ENCODE peak calls at places on chromosomes 13 and 19, in five cellular contexts. M is body of pancreas, F is neural progenitor cell, C is A549, E is GM23338. W is an unnamed sample.

GRCh38 chr13:73069206-73069815 is 10.5 kb downstream of the KLF5 start:
- DNase-seq in M (no peak), F (no peak), C (no peak), E (no peak), W (no peak)

GRCh38 chr13:26614721-26615120 is 57.2 kb downstream of the WASF3 start:
- DNase-seq in M (no peak), F (no peak), C (no peak), E (no peak), W (no peak)

GRCh38 chr19:16098821-16099220 is 12.9 kb upstream of the RAB8A start:
- DNase-seq in M (no peak), F (no peak), C (no peak), E (no peak), W (no peak)

GRCh38 chr13:48621056-48621455 is 32.7 kb upstream of the CYSLTR2 start:
- DNase-seq in M (no peak), F (no peak), C (no peak), E (no peak), W (no peak)

GRCh38 chr19:30206187-30206586 is 166.0 kb upstream of the ZNF536 start:
- DNase-seq in M (no peak), F (no peak), C (no peak), E (no peak), W (no peak)

GRCh38 chr19:15276620-15277019 is 44.4 kb upstream of the EPHX3 start:
- DNase-seq in M (no peak), F (no peak), C (no peak), E (no peak), W (no peak)

GRCh38 chr19:6267552-6268381 is 12.0 kb downstream of the MLLT1 start:
- DNase-seq in M (no peak), F (no peak), C (no peak), E (no peak), W (no peak)

GRCh38 chr19:2507109-2507508 is 31.2 kb downstream of the GADD45B start:
- DNase-seq in M (peak; percentile 68), F (no peak), C (peak; percentile 95), E (no peak), W (no peak)

GRCh38 chr13:99655351-99656091 is 154.2 kb downstream of the TM9SF2 start:
- DNase-seq in M (no peak), F (peak; percentile 45), C (peak; percentile 96), E (no peak), W (no peak)

GRCh38 chr13:51479199-51479523 is 26.3 kb upstream of the INTS6 start:
- DNase-seq in M (no peak), F (no peak), C (no peak), E (no peak), W (no peak)

GRCh38 chr13:99258210-99258860 is at the start of gene GPR18:
- DNase-seq in M (no peak), F (no peak), C (no peak), E (no peak), W (no peak)

GRCh38 chr13:30679483-30680330 is 55.6 kb upstream of the ALOX5AP start:
- DNase-seq in M (no peak), F (peak; percentile 60), C (peak; percentile 40), E (peak; percentile 67), W (no peak)

GRCh38 chr19:48239582-48240141 is 16.1 kb downstream of the CARD8 start:
- DNase-seq in M (no peak), F (no peak), C (no peak), E (no peak), W (no peak)

GRCh38 chr13:100673376-100673830 is 1.2 kb downstream of the TMTC4 start:
- DNase-seq in M (peak; percentile 20), F (peak; percentile 71), C (no peak), E (peak; percentile 52), W (no peak)

GRCh38 chr19:7488736-7489353 is at the start of gene PEX11G:
- DNase-seq in M (peak; percentile 92), F (peak; percentile 98), C (peak; percentile 83), E (peak; percentile 94), W (no peak)

GRCh38 chr19:48685583-48685982 is 10.2 kb upstream of the FUT2 start:
- DNase-seq in M (no peak), F (no peak), C (no peak), E (no peak), W (no peak)

GRCh38 chr19:39846678-39847486 is 703 bp upstream of the FBL start:
- DNase-seq in M (no peak), F (peak; percentile 16), C (no peak), E (peak; percentile 48), W (no peak)

GRCh38 chr13:97279079-97279411 is 56.9 kb downstream of the MBNL2 start:
- DNase-seq in M (no peak), F (no peak), C (no peak), E (no peak), W (no peak)

GRCh38 chr13:46593403-46593802 is 40.4 kb downstream of the LRCH1 start:
- DNase-seq in M (no peak), F (no peak), C (no peak), E (no peak), W (no peak)

GRCh38 chr19:38134538-38135149 is 89.4 kb downstream of the DPF1 start:
- DNase-seq in M (peak; percentile 31), F (peak; percentile 78), C (peak; percentile 74), E (peak; percentile 81), W (no peak)
- H3K4me3 ChIP-seq in M (no peak overlapping the region), F (no peak overlapping the region), C (no peak overlapping the region), E (no peak overlapping the region), W (no peak overlapping the region)

GRCh38 chr13:40148103-40148502 is 492.6 kb downstream of the COG6 start:
- DNase-seq in M (no peak), F (no peak), C (no peak), E (no peak), W (no peak)

GRCh38 chr13:40146586-40147240 is 491.3 kb downstream of the COG6 start:
- DNase-seq in M (no peak), F (no peak), C (no peak), E (no peak), W (no peak)

GRCh38 chr13:40148742-40149141 is 493.3 kb downstream of the COG6 start:
- DNase-seq in M (no peak), F (no peak), C (no peak), E (no peak), W (no peak)

GRCh38 chr13:40152145-40152544 is 496.7 kb downstream of the COG6 start:
- DNase-seq in M (peak; percentile 29), F (no peak), C (peak; percentile 63), E (no peak), W (no peak)

DNA sequence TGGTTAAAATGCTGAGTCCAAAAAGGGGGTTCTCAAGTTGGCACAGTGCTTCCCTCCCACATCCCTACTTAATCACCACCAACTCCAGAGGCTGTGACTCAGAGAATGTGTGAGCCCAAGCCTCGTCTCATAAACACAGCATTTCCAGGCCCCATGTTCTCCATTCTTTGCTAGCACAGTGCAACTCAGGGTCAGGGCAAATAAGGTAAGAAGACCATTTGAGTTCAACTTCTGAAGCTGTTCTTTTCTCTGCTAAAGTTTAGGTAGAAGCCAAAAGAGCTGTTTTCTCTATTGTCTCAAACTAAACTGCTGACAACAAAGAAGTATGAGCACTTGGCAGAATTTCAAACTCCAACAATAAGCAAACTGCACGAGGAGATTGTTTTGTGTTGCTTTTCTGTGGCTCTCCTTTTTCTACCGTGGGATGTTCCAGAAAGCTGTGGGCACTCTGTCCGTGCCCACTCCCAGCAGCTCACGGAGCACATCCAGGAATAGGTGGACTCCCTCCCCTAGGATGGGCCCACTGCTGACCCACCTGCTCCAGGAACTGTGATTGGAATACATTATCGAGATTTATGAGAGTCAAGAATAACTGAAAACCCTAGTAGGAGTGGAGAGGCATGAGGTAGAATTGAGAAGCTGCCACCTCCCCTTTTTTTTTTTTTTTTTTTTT is 494.3 kb downstream of the COG6 start:
- DNase-seq in M (no peak), F (no peak), C (peak; percentile 16), E (no peak), W (peak; percentile 7)
- TF ChIP-seq CTCF in M (no peak), F (no peak), C (no peak), E (no peak), W (no peak)

GRCh38 chr13:95643471-95643813 is 1.1 kb downstream of the DZIP1 start:
- DNase-seq in M (no peak), F (peak; percentile 53), C (peak; percentile 23), E (peak; percentile 43), W (no peak)

GRCh38 chr13:95643009-95643408 is 1.5 kb downstream of the DZIP1 start:
- DNase-seq in M (no peak), F (peak; percentile 40), C (no peak), E (peak; percentile 17), W (no peak)

GRCh38 chr13:95643814-95644598 is 500 bp downstream of the DZIP1 start:
- DNase-seq in M (peak; percentile 19), F (peak; percentile 77), C (peak; percentile 48), E (peak; percentile 69), W (no peak)

GRCh38 chr13:95641291-95641811 is 3.2 kb downstream of the DZIP1 start:
- DNase-seq in M (no peak), F (peak; percentile 47), C (peak; percentile 1), E (peak; percentile 70), W (no peak)

GRCh38 chr13:95641961-95642621 is 2.4 kb downstream of the DZIP1 start:
- DNase-seq in M (peak; percentile 43), F (peak; percentile 80), C (no peak), E (peak; percentile 87), W (no peak)
- H3K4me3 ChIP-seq in M (no peak overlapping the region), F (peak overlapping the region; percentile 59), C (no peak overlapping the region), E (peak overlapping the region; percentile 80), W (peak overlapping the region; percentile 70)

DNA sequence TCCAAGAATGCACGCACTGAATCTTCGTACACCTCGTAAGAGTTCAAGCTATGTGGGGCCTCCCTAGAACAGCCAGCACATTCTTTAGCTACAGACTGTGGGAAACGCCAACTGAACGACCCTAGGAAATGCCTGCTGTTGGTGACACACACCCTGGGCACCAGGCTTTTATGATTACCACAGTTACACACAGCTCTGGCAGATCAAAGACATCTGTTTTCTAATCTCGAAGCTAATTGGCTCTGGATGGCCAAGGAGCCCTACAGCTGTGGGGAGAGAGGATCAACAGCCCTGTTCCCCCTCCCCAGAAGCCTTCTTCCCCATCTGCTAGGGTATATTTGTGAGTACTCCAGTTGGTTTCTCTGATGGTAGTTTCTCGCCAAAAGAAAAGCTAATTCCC is 123.0 kb downstream of the COL4A1 start:
- DNase-seq in M (no peak), F (no peak), C (no peak), E (no peak), W (no peak)
- TF ChIP-seq CTCF in M (no peak), F (no peak), C (no peak), E (no peak), W (no peak)

DNA sequence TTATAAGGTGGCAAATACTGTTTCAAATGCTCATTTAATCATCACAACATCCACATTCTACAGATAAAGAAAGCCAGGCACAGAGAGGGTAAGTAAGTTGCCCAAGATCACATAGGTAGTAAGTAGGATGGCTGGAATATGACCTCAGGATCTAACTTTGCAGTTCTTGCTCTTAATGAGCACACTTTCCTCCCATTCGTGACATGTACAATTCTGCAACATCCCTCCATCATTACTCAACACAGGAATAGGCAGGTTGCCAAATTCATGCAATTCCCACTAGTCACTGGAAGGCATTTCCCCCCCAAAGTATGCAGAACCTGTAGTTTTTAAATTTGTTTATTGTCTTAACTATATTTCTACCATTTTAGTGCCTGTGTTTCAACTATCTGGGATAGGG is 109.2 kb downstream of the OLFM4 start:
- DNase-seq in M (no peak), F (no peak), C (peak; percentile 2), E (no peak), W (peak; percentile 71)
- H3K4me3 ChIP-seq in M (no peak overlapping the region), F (no peak overlapping the region), C (no peak overlapping the region), E (no peak overlapping the region), W (no peak overlapping the region)